ENCODE peak calls at places on chromosome 11, in four cellular contexts. B is mesendoderm, C is IMR-90, Z is H1. K is an unnamed sample.

GRCh38 chr11:117614695-117615094 is 182.3 kb downstream of the DSCAML1 start:
- DNase-seq in B (peak), C (no peak), Z (no peak), K (peak)

GRCh38 chr11:83521647-83522596 is 235.8 kb upstream of the CCDC90B start:
- DNase-seq in B (peak), C (peak), Z (no peak), K (peak)

GRCh38 chr11:128467610-128468041 is 119.7 kb downstream of the ETS1 start:
- DNase-seq in B (peak), C (peak), Z (no peak), K (no peak)

GRCh38 chr11:112925516-112926310 is 35.5 kb upstream of the NCAM1 start:
- DNase-seq in B (no peak), C (no peak), Z (no peak), K (no peak)

GRCh38 chr11:33083918-33084317 is 44.5 kb downstream of the TCP11L1 start:
- DNase-seq in B (no peak), C (no peak), Z (no peak), K (no peak)

GRCh38 chr11:93633835-93634234 is 27.6 kb upstream of the CEP295 start:
- DNase-seq in B (no peak), C (no peak), Z (no peak), K (no peak)

GRCh38 chr11:15541079-15541478 is 426.4 kb downstream of the INSC start:
- DNase-seq in B (no peak), C (no peak), Z (no peak), K (no peak)

GRCh38 chr11:77501748-77502147 is 27.9 kb upstream of the PAK1 start:
- DNase-seq in B (no peak), C (no peak), Z (no peak), K (no peak)

GRCh38 chr11:125261471-125262087 is 97.0 kb downstream of the PKNOX2 start:
- DNase-seq in B (peak), C (no peak), Z (no peak), K (no peak)

GRCh38 chr11:5684627-5685362 is at the start of gene TRIM5:
- DNase-seq in B (peak), C (peak), Z (peak), K (peak)
- H2AK5ac ChIP-seq in B (no peak), C (peak), Z (no peak), K (no peak)

GRCh38 chr11:111795333-111795985 is 29.3 kb upstream of the PPP2R1B start:
- DNase-seq in B (no peak), C (peak), Z (no peak), K (no peak)

GRCh38 chr11:111796696-111797095 is 30.5 kb upstream of the PPP2R1B start:
- DNase-seq in B (no peak), C (no peak), Z (no peak), K (no peak)

GRCh38 chr11:111798279-111798678 is 32.1 kb upstream of the PPP2R1B start:
- DNase-seq in B (no peak), C (no peak), Z (no peak), K (no peak)

GRCh38 chr11:111797145-111797581 is 31.0 kb upstream of the PPP2R1B start:
- DNase-seq in B (no peak), C (peak), Z (no peak), K (no peak)

GRCh38 chr11:111801135-111801534 is 34.9 kb upstream of the PPP2R1B start:
- DNase-seq in B (no peak), C (no peak), Z (no peak), K (no peak)
- H3K56ac ChIP-seq in B (no peak), C (no peak), Z (no peak), K (no peak)

DNA sequence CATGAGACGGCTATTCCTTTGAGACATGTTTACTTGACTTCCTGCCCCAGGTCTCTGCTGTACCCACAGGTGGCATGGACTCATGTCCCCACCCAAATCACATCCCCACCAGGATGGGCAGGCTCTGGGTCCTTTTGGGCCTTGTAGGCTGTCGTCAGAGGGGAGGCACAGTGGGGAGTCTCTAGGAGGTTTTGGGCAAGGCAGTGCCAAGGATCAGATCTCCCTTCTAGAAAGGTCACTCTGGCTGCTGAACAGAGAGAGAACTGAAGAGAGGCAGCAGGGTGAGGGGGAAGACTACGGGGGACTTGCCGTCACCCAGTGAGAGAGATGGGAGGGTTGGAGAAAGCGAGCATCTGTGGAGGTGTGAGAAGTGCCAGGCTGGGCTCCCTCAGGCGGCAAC is 4.6 kb upstream of the KCNQ1OT1 start:
- DNase-seq in B (no peak), C (no peak), Z (no peak), K (no peak)
- H2AK5ac ChIP-seq in B (no peak), C (no peak), Z (peak), K (no peak)

GRCh38 chr11:62104816-62105610 is 18.8 kb upstream of the INCENP start:
- DNase-seq in B (no peak), C (peak), Z (no peak), K (no peak)
- H3K56ac ChIP-seq in B (no peak), C (no peak), Z (no peak), K (no peak)

GRCh38 chr11:132050577-132051180 is 680.3 kb downstream of the NTM start:
- DNase-seq in B (no peak), C (peak), Z (no peak), K (no peak)
- H2AK5ac ChIP-seq in B (no peak), C (peak), Z (no peak), K (no peak)

K was measured in H9.